ENCODE peak calls at places on chromosomes 2 and 18, in ten cellular contexts. T is HT-29; K is ELR; E is tibial artery; J is CD4-positive, CD25-positive, alpha-beta regulatory T cell; D is NCI-H345; Q is activated T-cell treated with anti-CD3 and anti-CD28 coated beads for 4 hours; S is hippocampal formation; B is Caco-2; L is posterior cingulate gyrus. R is an unnamed sample.

GRCh38 chr2:227188292-227188691 is 23.9 kb downstream of the COL4A3 start:
- DNase-seq in B (no peak), S (no peak), D (no peak), E (no peak), K (peak; percentile 45), T (no peak), J (no peak), L (no peak), Q (no peak), R (no peak)

GRCh38 chr2:96642564-96643350 is at the start of gene FER1L5:
- DNase-seq in K (peak; percentile 87), B (no peak), E (no peak), S (peak; percentile 42), Q (no peak), T (peak; percentile 30), L (peak; percentile 76), J (no peak), D (no peak), R (no peak)

GRCh38 chr18:43571078-43571689 is 293.9 kb upstream of the SYT4 start:
- DNase-seq in K (peak; percentile 37), D (peak; percentile 46), E (no peak), B (no peak), Q (no peak), J (peak; percentile 38), T (peak; percentile 61), S (peak; percentile 64), L (no peak), R (no peak)

GRCh38 chr18:49030692-49031443 is 80.1 kb upstream of the SMAD7 start:
- DNase-seq in Q (no peak), B (no peak), L (no peak), K (no peak), S (no peak), J (no peak), T (no peak), E (peak; percentile 55), D (no peak), R (no peak)

GRCh38 chr2:205909194-205909572 is 176.8 kb downstream of the INO80D start:
- DNase-seq in Q (no peak), T (no peak), B (no peak), K (no peak), L (no peak), S (no peak), D (no peak), E (no peak), J (no peak), R (no peak)

GRCh38 chr2:74831693-74832530 is 2.0 kb upstream of the HK2 start:
- DNase-seq in T (no peak), S (no peak), J (no peak), L (no peak), K (peak; percentile 82), E (no peak), D (no peak), Q (no peak), B (no peak), R (no peak)

GRCh38 chr2:45267062-45267702 is 257.9 kb upstream of the SIX2 start:
- DNase-seq in B (no peak), S (no peak), E (no peak), J (no peak), T (no peak), Q (no peak), K (no peak), L (no peak), D (peak; percentile 9), R (no peak)

GRCh38 chr2:226813148-226813701 is 13.6 kb upstream of the IRS1 start:
- DNase-seq in T (peak; percentile 34), Q (no peak), L (no peak), K (peak; percentile 48), D (peak; percentile 8), E (no peak), J (peak; percentile 30), S (no peak), B (no peak), R (no peak)

GRCh38 chr2:241902357-241902991 is 32.9 kb downstream of the RTP5 start:
- DNase-seq in S (no peak), T (no peak), K (no peak), B (no peak), L (peak; percentile 5), Q (no peak), E (no peak), D (no peak), J (no peak), R (no peak)

GRCh38 chr2:105969552-105969951 is 224.5 kb downstream of the UXS1 start:
- DNase-seq in J (peak; percentile 18), B (no peak), T (peak; percentile 11), Q (no peak), S (no peak), K (peak; percentile 9), D (no peak), L (no peak), E (no peak), R (no peak)

GRCh38 chr2:239355139-239355538 is 45.7 kb downstream of the HDAC4 start:
- DNase-seq in L (no peak), D (no peak), J (no peak), E (no peak), B (no peak), Q (no peak), S (no peak), T (no peak), K (no peak), R (no peak)

GRCh38 chr2:33395660-33396249 is 80.7 kb upstream of the RASGRP3 start:
- DNase-seq in S (no peak), D (no peak), L (no peak), E (peak; percentile 72), T (peak; percentile 67), Q (peak; percentile 17), B (peak; percentile 69), J (peak; percentile 52), K (peak; percentile 70), R (peak; percentile 35)

GRCh38 chr2:74925361-74925786 is 33.1 kb upstream of the POLE4 start:
- DNase-seq in S (no peak), J (no peak), D (peak; percentile 13), E (no peak), B (no peak), T (no peak), Q (no peak), L (no peak), K (no peak), R (no peak)

GRCh38 chr2:62663443-62663842 is 42.1 kb upstream of the EHBP1 start:
- DNase-seq in J (no peak), S (no peak), B (no peak), T (no peak), L (no peak), D (no peak), E (no peak), Q (no peak), K (peak; percentile 21), R (no peak)

GRCh38 chr2:84879595-84880394 is 1.1 kb downstream of the TRABD2A start:
- DNase-seq in B (no peak), Q (no peak), S (no peak), K (peak; percentile 27), J (peak; percentile 46), L (no peak), T (no peak), E (no peak), D (no peak), R (peak; percentile 62)

GRCh38 chr2:240450532-240451107 is 15.2 kb downstream of the GPC1 start:
- DNase-seq in B (no peak), D (no peak), K (no peak), Q (no peak), T (no peak), E (no peak), J (no peak), S (no peak), L (peak; percentile 6), R (no peak)

GRCh38 chr18:3794537-3795348 is 344.8 kb downstream of the TGIF1 start:
- DNase-seq in J (no peak), B (no peak), S (peak; percentile 49), E (no peak), L (peak; percentile 37), D (no peak), K (peak; percentile 99), T (no peak), Q (no peak), R (no peak)

GRCh38 chr2:207833265-207833751 is 63.6 kb upstream of the FZD5 start:
- DNase-seq in Q (no peak), J (peak; percentile 48), L (no peak), E (no peak), B (no peak), S (no peak), T (no peak), K (peak; percentile 27), D (no peak), R (no peak)

GRCh38 chr2:240913810-240914644 is 7.9 kb downstream of the CROCC2 start:
- DNase-seq in J (peak; percentile 31), Q (peak; percentile 51), E (peak; percentile 81), L (peak; percentile 42), D (peak; percentile 60), B (peak; percentile 52), K (peak; percentile 64), S (no peak), T (peak; percentile 41), R (peak; percentile 29)

GRCh38 chr2:238190445-238190844 is 13.1 kb downstream of the ILKAP start:
- DNase-seq in J (no peak), E (no peak), Q (no peak), D (no peak), T (no peak), L (no peak), S (no peak), K (no peak), B (no peak), R (no peak)

GRCh38 chr18:78720456-78721250 is 259.0 kb upstream of the SALL3 start:
- DNase-seq in D (no peak), S (no peak), J (no peak), B (no peak), T (no peak), E (peak; percentile 49), L (no peak), K (no peak), Q (no peak), R (no peak)

GRCh38 chr2:217223222-217223930 is 363.5 kb upstream of the TNP1 start:
- DNase-seq in B (no peak), T (no peak), S (no peak), Q (no peak), D (no peak), J (peak; percentile 57), E (no peak), K (peak; percentile 93), L (no peak), R (peak; percentile 69)

GRCh38 chr2:33672389-33672788 is 73.3 kb upstream of the FAM98A start:
- DNase-seq in J (no peak), Q (no peak), K (no peak), B (no peak), E (no peak), D (no peak), S (no peak), L (no peak), T (no peak), R (no peak)

GRCh38 chr2:138015494-138015893 is 51.2 kb downstream of the HNMT start:
- DNase-seq in B (no peak), S (no peak), T (no peak), J (no peak), L (no peak), D (no peak), E (no peak), Q (no peak), K (no peak), R (no peak)

GRCh38 chr2:127957240-127957639 is 70.6 kb downstream of the SAP130 start:
- DNase-seq in L (no peak), K (no peak), T (no peak), S (no peak), B (no peak), E (no peak), D (no peak), J (no peak), Q (no peak), R (no peak)

GRCh38 chr2:88059979-88060906 is 4.7 kb upstream of the KRCC1 start:
- DNase-seq in J (peak; percentile 60), L (no peak), S (peak; percentile 82), B (peak; percentile 53), K (peak; percentile 65), T (peak; percentile 62), Q (no peak), E (no peak), D (peak; percentile 59), R (no peak)

GRCh38 chr2:224248944-224249371 is 152.9 kb downstream of the FAM124B start:
- DNase-seq in E (no peak), J (no peak), S (no peak), L (no peak), Q (no peak), T (peak; percentile 56), D (no peak), B (no peak), K (peak; percentile 19), R (no peak)

GRCh38 chr2:228838819-228839218 is 432.3 kb downstream of the PID1 start:
- DNase-seq in K (no peak), E (no peak), S (no peak), D (no peak), B (no peak), J (no peak), Q (no peak), T (no peak), L (no peak), R (no peak)